ENCODE peak calls at places on chromosomes 4 and X, in eight cellular contexts. L is pancreas; G is CD8-positive, alpha-beta T cell; C is spleen; T is right cardiac atrium; W is MM.1S; K is A549; Z is Panc1. V is an unnamed sample.

GRCh38 chr4:176800891-176801534 is 8.3 kb upstream of the VEGFC start:
- DNase-seq in G (no peak), K (no peak), Z (no peak), L (no peak), T (no peak), C (no peak), W (no peak), V (no peak)

GRCh38 chr4:97761760-97762512 is 381.3 kb downstream of the STPG2 start:
- DNase-seq in K (no peak), T (no peak), W (no peak), L (no peak), Z (no peak), G (no peak), C (no peak), V (no peak)

GRCh38 chrX:81866873-81867272 is 665.0 kb downstream of the SH3BGRL start:
- DNase-seq in W (no peak), Z (no peak), G (no peak), K (no peak), T (no peak), C (no peak), L (no peak), V (no peak)

GRCh38 chrX:120456973-120457372 is 12.1 kb downstream of the LAMP2 start:
- DNase-seq in G (no peak), C (no peak), K (no peak), L (no peak), W (peak; percentile 82), T (no peak), Z (no peak), V (no peak)

GRCh38 chr4:36363024-36363423 is 81.6 kb downstream of the DTHD1 start:
- DNase-seq in Z (no peak), G (no peak), K (peak; percentile 25), C (no peak), T (no peak), W (no peak), L (no peak), V (no peak)

GRCh38 chr4:153916273-153916755 is 127.4 kb upstream of the SFRP2 start:
- DNase-seq in T (no peak), K (no peak), L (no peak), G (no peak), C (no peak), W (peak; percentile 90), Z (no peak), V (no peak)

GRCh38 chr4:118834070-118834469 is 1.9 kb downstream of the SEC24D start:
- DNase-seq in K (no peak), Z (no peak), G (no peak), T (no peak), W (no peak), C (no peak), L (no peak), V (no peak)

GRCh38 chr4:24322517-24322916 is 261.8 kb downstream of the DHX15 start:
- DNase-seq in Z (no peak), G (no peak), L (no peak), C (no peak), T (no peak), K (no peak), W (no peak), V (no peak)

GRCh38 chr4:110245567-110245966 is 47.2 kb upstream of the ELOVL6 start:
- DNase-seq in C (no peak), W (no peak), L (no peak), Z (no peak), G (no peak), K (no peak), T (no peak), V (no peak)

GRCh38 chr4:168183717-168184571 is 91.6 kb downstream of the ANXA10 start:
- DNase-seq in G (no peak), L (no peak), K (peak; percentile 44), C (no peak), T (no peak), W (peak; percentile 43), Z (peak; percentile 24), V (no peak)

GRCh38 chr4:2591189-2591588 is 54.7 kb downstream of the FAM193A start:
- DNase-seq in K (no peak), C (no peak), W (no peak), L (no peak), G (no peak), Z (no peak), T (no peak), V (no peak)

GRCh38 chr4:15654556-15655222 is 468 bp downstream of the FBXL5 start:
- DNase-seq in Z (no peak), C (peak; percentile 93), W (peak; percentile 15), T (peak; percentile 78), G (peak; percentile 8), L (peak; percentile 78), K (peak; percentile 19), V (peak; percentile 79)

GRCh38 chr4:106522839-106523238 is 154.3 kb upstream of the GIMD1 start:
- DNase-seq in W (no peak), K (peak; percentile 12), Z (no peak), G (no peak), T (no peak), C (no peak), L (no peak), V (no peak)

GRCh38 chr4:170391066-170391754 is 301.5 kb upstream of the AADAT start:
- DNase-seq in G (no peak), K (no peak), W (no peak), L (no peak), T (no peak), Z (no peak), C (no peak), V (no peak)

DNA sequence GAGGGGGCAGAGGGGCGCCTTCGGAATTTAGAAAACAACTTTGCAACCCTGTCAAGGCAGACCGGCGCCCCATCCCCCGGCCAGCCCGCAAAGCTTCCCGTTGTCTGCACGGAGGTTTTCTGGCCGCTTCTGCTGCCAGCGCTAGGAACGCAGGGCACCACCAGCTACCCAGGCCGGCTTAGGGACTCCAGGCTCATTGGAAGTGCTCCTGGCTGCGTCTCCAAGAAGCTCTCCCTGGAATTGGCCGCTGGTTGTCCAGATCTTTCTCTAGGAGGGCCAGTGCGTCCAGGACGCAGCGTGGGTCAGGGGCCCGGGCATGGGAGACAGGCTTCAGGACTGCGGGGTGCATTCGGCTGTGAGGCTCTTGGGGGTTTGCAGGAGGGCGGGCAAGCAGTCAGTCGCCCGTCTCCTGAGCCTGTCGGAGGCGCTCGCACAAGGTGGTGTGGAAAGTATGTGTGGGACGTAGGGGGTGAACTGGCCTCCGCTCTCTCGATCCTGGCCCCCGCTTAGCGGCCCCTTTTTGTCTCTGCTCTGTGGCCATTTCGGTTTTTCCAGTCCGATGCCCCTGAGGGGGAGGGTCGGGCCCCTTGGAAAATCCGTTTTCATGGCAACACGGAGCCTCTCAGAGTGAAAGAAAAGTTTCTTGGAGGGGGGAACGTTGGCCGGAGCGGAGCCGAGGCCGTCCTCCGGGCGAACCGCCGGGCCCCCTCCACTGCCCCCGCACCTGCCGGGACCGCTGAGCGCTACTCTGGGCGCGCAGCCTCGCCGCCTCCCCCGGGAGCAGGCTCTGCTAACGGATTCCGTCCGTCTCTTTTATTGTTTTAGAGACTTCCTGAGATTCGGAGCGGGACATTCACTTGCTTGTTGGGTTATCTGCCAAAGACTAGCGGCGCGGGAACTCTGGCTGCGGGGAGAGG is 810 bp upstream of the SOX3 start:
- DNase-seq in W (no peak), T (no peak), L (no peak), Z (no peak), G (no peak), K (no peak), C (no peak), V (no peak)
- H3K9me3 ChIP-seq in W (no peaks in the 10 kb centered on the region), T (no peaks in the 10 kb centered on the region), L (no peaks in the 10 kb centered on the region), Z (no peaks in the 10 kb centered on the region), G (no peaks in the 10 kb centered on the region), K (no peaks in the 10 kb centered on the region), C (peaks cover 10% of the 10 kb centered on the region), V (no peaks in the 10 kb centered on the region)

GRCh38 chr4:148056879-148057278 is 325.0 kb downstream of the ARHGAP10 start:
- DNase-seq in L (no peak), T (peak; percentile 76), W (peak; percentile 88), G (peak; percentile 55), K (peak; percentile 3), Z (peak; percentile 5), C (peak; percentile 87), V (no peak)
- H3K4me1 ChIP-seq in L (no peaks in the 10 kb centered on the region), T (peaks cover 12% of the 10 kb centered on the region), W (peaks cover 8% of the 10 kb centered on the region), G (peaks cover 94% of the 10 kb centered on the region), K (peaks cover 4% of the 10 kb centered on the region), Z (no peaks in the 10 kb centered on the region), C (peaks cover 45% of the 10 kb centered on the region), V (peaks cover 5% of the 10 kb centered on the region)

DNA sequence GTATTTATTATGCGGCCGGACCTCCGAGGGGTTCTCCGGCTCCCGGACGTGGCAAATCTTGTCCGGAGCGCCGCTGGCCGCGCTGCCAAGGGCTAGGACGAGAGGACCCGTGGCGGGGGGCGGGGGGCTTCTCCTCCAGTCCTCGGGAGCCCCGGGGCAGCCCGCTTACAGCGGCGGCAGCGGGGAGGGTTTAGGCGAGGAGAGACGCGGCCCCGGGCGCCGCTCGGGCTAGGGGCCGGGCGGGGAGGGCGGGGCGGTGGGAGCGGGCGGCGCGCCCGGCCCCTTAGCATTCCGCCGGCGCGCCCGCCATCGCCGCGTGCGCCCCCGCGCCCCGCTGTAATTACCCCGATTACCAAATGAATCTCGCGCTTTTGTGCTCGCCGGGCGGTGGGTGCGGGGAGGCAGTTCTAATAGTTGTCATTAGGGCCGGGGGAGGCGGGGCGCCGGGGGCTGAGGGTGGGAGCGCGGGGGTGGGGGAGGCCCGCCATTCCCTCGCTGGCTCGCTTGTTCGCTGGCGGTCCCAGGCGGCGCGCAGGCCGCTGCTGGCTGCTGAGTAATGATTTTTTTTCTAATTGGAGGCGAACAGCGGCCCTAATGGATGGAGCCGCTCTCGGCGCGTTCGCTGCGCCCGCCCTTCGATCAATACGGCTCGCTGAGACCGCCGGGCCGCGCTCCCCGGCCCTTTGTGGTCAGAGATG is 276.6 kb downstream of the BCOR start:
- DNase-seq in W (no peak), G (no peak), L (peak; percentile 66), Z (no peak), T (peak; percentile 82), C (peak; percentile 74), K (no peak), V (no peak)
- H3K4me3 ChIP-seq in W (no peak overlapping the region), G (no peak overlapping the region), L (peak overlapping the region; percentile 36), Z (peak overlapping the region; percentile 24), T (peak overlapping the region; percentile 83), C (peak overlapping the region; percentile 66), K (peak overlapping the region; percentile 63), V (no peak overlapping the region)

GRCh38 chr4:140065393-140065792 is 88.6 kb downstream of the MAML3 start:
- DNase-seq in C (no peak), T (no peak), L (no peak), Z (no peak), K (no peak), W (no peak), G (no peak), V (no peak)

GRCh38 chr4:140068247-140068646 is 85.7 kb downstream of the MAML3 start:
- DNase-seq in L (no peak), K (no peak), Z (no peak), T (no peak), W (no peak), C (no peak), G (no peak), V (no peak)

GRCh38 chr4:140070369-140070768 is 83.6 kb downstream of the MAML3 start:
- DNase-seq in Z (no peak), K (no peak), C (no peak), G (no peak), W (peak; percentile 64), L (no peak), T (no peak), V (no peak)

GRCh38 chr4:140069068-140069467 is 84.9 kb downstream of the MAML3 start:
- DNase-seq in Z (no peak), K (no peak), T (peak; percentile 72), C (no peak), G (no peak), L (no peak), W (no peak), V (no peak)

GRCh38 chr4:140066031-140066930 is 87.7 kb downstream of the MAML3 start:
- DNase-seq in L (no peak), Z (no peak), W (no peak), K (no peak), G (no peak), T (no peak), C (no peak), V (no peak)
- H3K9me3 ChIP-seq in L (no peaks in the 10 kb centered on the region), Z (no peaks in the 10 kb centered on the region), W (no peaks in the 10 kb centered on the region), K (no peaks in the 10 kb centered on the region), G (no peaks in the 10 kb centered on the region), T (no peaks in the 10 kb centered on the region), C (no peaks in the 10 kb centered on the region), V (no peaks in the 10 kb centered on the region)